ENCODE peak calls at places on chromosomes 7 and 10, in nine cellular contexts. S is A549, X is kidney epithelial cell, B is lower leg skin, K is GM06990, G is WTC11, W is HFFc6, M is WERI-Rb-1, U is cardiac fibroblast. H is an unnamed sample.

GRCh38 chr7:16423761-16424160 is 2.4 kb upstream of the CRPPA start:
- DNase-seq in S (no peak), X (no peak), B (no peak), K (no peak), G (no peak), W (no peak), M (no peak), U (no peak), H (no peak)

GRCh38 chr10:107966817-107967216 is 802.3 kb upstream of the SORCS1 start:
- DNase-seq in S (no peak), X (no peak), B (no peak), K (no peak), G (no peak), W (no peak), M (no peak), U (no peak), H (no peak)

GRCh38 chr10:70753841-70754621 is 31.1 kb downstream of the TBATA start:
- DNase-seq in S (no peak), X (peak), B (no peak), K (no peak), G (peak), W (no peak), M (no peak), U (peak), H (no peak)

GRCh38 chr7:76318488-76319353 is 16.2 kb downstream of the HSPB1 start:
- DNase-seq in S (peak), X (no peak), B (peak), K (peak), G (peak), W (peak), M (peak), U (peak), H (peak)

GRCh38 chr10:80046629-80047441 is 31.6 kb upstream of the TMEM254 start:
- DNase-seq in S (peak), X (peak), B (peak), K (peak), G (peak), W (peak), M (peak), U (peak), H (peak)

GRCh38 chr7:27112960-27113949 is 10.8 kb upstream of the HOXA2 start:
- DNase-seq in S (peak), X (no peak), B (no peak), K (no peak), G (peak), W (no peak), M (peak), U (peak), H (no peak)

GRCh38 chr10:89203237-89203636 is 3.9 kb downstream of the CH25H start:
- DNase-seq in S (no peak), X (no peak), B (no peak), K (no peak), G (no peak), W (no peak), M (no peak), U (no peak), H (no peak)

GRCh38 chr10:70265032-70265689 is 18.6 kb downstream of the NPFFR1 start:
- DNase-seq in S (peak), X (no peak), B (no peak), K (no peak), G (peak), W (no peak), M (peak), U (peak), H (peak)

GRCh38 chr7:99473315-99473596 is 566 bp downstream of the ZNF789 start:
- DNase-seq in S (peak), X (peak), B (no peak), K (no peak), G (no peak), W (peak), M (no peak), U (peak), H (peak)

GRCh38 chr7:123782071-123782798 is 33.4 kb upstream of the WASL start:
- DNase-seq in S (no peak), X (no peak), B (no peak), K (no peak), G (no peak), W (no peak), M (no peak), U (peak), H (no peak)

GRCh38 chr7:158585721-158586498 is 1.7 kb downstream of the PTPRN2 start:
- DNase-seq in S (no peak), X (no peak), B (no peak), K (no peak), G (no peak), W (no peak), M (no peak), U (no peak), H (no peak)

GRCh38 chr10:133257489-133258065 is 19.1 kb downstream of the ADAM8 start:
- DNase-seq in S (peak), X (no peak), B (peak), K (peak), G (peak), W (peak), M (peak), U (peak), H (peak)

GRCh38 chr10:101716891-101717659 is 22.1 kb upstream of the FBXW4 start:
- DNase-seq in S (no peak), X (no peak), B (no peak), K (no peak), G (no peak), W (no peak), M (no peak), U (no peak), H (no peak)

DNA sequence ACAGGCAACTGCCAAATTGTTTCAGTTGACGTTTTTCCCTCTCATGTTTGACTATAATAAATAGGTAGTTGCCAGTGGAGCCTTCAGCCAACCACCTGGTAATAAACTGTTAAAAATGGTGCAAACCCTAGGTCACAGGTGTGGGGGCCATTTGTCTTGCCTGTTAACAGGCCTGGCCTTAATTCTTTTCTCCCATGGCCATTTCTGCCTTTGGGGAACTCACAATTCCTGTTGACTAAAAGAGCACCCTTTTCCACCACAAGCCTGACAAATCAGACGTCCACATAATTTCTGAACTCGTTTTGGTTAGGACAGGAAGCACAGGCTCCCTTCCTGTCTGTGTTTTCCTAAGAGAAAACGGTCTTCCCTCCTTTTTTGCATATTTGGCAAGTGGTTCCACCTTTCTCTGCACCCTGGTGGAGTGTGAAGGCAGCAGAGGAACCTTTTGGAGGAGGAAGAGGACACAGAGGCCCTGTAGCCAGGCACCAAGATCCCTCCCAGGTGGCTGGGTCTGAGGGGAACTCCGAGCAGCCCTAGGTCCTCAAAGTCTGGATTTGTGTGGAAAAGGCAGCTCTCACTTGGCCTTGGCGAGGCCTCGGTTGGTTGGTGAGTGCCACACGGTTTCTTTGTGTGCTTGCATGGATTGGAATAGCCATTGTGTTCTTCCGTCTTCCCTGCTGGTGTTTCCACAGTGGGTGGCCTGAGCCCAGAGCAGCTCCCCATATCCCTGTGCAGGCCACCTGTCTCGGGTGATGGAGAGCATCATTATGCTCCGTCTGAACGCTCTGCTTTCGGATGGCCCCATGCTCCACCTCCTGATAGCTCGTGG is 4.0 kb downstream of the IKZF1 start:
- DNase-seq in S (no peak), X (no peak), B (no peak), K (peak), G (no peak), W (no peak), M (no peak), U (no peak), H (peak)
- TF ChIP-seq CTCF in S (no peak), X (no peak), B (no peak), K (no peak), G (no peak), W (no peak), M (no peak), U (no peak), H (no peak)

GRCh38 chr7:114886241-114886640 is 35.7 kb upstream of the MDFIC start:
- DNase-seq in S (no peak), X (no peak), B (no peak), K (no peak), G (no peak), W (no peak), M (no peak), U (no peak), H (no peak)
- TF ChIP-seq CTCF in S (no peak), X (no peak), B (no peak), K (no peak), G (no peak), W (no peak), M (no peak), U (no peak), H (no peak)

GRCh38 chr10:123306290-123306689 is 152.1 kb downstream of the BUB3 start:
- DNase-seq in S (no peak), X (no peak), B (no peak), K (no peak), G (no peak), W (no peak), M (no peak), U (no peak), H (no peak)
- TF ChIP-seq CTCF in S (no peak), X (no peak), B (no peak), K (no peak), G (no peak), W (no peak), M (no peak), U (no peak), H (no peak)

GRCh38 chr10:93757136-93757535 is 600 bp upstream of the LGI1 start:
- DNase-seq in S (no peak), X (no peak), B (no peak), K (no peak), G (peak), W (no peak), M (peak), U (no peak), H (no peak)
- TF ChIP-seq CTCF in S (no peak), X (peak), B (no peak), K (no peak), G (no peak), W (peak), M (no peak), U (peak), H (no peak)

GRCh38 chr7:55569269-55569663 is 3.0 kb downstream of the VOPP1 start:
- DNase-seq in S (no peak), X (no peak), B (no peak), K (no peak), G (no peak), W (no peak), M (no peak), U (no peak), H (no peak)

GRCh38 chr7:55567495-55568070 is 4.7 kb downstream of the VOPP1 start:
- DNase-seq in S (no peak), X (no peak), B (no peak), K (peak), G (no peak), W (no peak), M (no peak), U (no peak), H (no peak)

GRCh38 chr7:55569797-55570196 is 2.5 kb downstream of the VOPP1 start:
- DNase-seq in S (no peak), X (no peak), B (no peak), K (peak), G (no peak), W (no peak), M (no peak), U (no peak), H (no peak)

GRCh38 chr7:55570218-55570873 is 2.0 kb downstream of the VOPP1 start:
- DNase-seq in S (no peak), X (no peak), B (no peak), K (peak), G (no peak), W (no peak), M (no peak), U (no peak), H (no peak)

DNA sequence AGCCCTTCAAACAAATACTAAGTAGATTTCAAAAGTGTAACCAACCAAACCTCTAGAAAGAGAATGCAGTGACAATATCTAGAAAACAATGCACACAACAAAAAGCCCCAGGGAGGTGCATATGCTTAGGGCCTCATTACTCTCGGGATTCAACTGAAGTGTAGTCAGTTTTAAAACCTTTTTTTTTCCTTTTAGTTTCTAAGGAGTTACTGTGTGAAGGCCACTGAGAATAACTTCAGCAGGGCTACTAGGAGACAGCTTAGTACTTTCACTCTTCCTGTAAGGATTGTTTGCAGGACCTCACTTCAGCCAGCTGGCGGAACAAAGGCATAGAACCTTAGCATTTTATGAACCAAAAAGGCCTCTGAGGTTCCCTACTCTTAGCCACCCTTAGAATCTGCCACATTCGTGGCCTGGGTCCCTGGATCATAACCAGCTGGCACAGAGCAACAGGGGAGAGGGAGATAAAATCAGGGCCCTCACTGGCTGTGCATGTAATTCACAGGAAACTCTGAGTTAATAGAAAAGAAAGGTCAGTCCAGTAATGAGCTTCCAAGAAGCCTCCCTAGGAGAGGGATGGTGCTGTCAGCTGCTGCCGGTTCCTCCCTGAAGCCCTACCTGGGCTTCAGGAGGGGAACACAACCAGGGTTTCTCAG is 3.6 kb downstream of the VOPP1 start:
- DNase-seq in S (no peak), X (no peak), B (no peak), K (no peak), G (no peak), W (no peak), M (no peak), U (peak), H (no peak)
- TF ChIP-seq CTCF in S (no peak), X (no peak), B (no peak), K (no peak), G (no peak), W (no peak), M (no peak), U (no peak), H (no peak)

GRCh38 chr10:1679821-1680650 is 57.3 kb downstream of the ADARB2 start:
- DNase-seq in S (no peak), X (no peak), B (no peak), K (no peak), G (no peak), W (no peak), M (no peak), U (no peak), H (no peak)

GRCh38 chr10:1674501-1674900 is 62.8 kb downstream of the ADARB2 start:
- DNase-seq in S (no peak), X (no peak), B (no peak), K (peak), G (no peak), W (no peak), M (no peak), U (no peak), H (no peak)

GRCh38 chr10:1673568-1674345 is 63.6 kb downstream of the ADARB2 start:
- DNase-seq in S (no peak), X (no peak), B (no peak), K (no peak), G (no peak), W (no peak), M (no peak), U (no peak), H (no peak)

GRCh38 chr10:1678084-1678483 is 59.2 kb downstream of the ADARB2 start:
- DNase-seq in S (no peak), X (no peak), B (no peak), K (no peak), G (no peak), W (no peak), M (no peak), U (no peak), H (no peak)

GRCh38 chr10:1677307-1677939 is 59.9 kb downstream of the ADARB2 start:
- DNase-seq in S (no peak), X (no peak), B (no peak), K (no peak), G (no peak), W (no peak), M (no peak), U (no peak), H (no peak)
- TF ChIP-seq CTCF in S (no peak), X (no peak), B (no peak), K (no peak), G (no peak), W (no peak), M (no peak), U (no peak), H (no peak)

DNA sequence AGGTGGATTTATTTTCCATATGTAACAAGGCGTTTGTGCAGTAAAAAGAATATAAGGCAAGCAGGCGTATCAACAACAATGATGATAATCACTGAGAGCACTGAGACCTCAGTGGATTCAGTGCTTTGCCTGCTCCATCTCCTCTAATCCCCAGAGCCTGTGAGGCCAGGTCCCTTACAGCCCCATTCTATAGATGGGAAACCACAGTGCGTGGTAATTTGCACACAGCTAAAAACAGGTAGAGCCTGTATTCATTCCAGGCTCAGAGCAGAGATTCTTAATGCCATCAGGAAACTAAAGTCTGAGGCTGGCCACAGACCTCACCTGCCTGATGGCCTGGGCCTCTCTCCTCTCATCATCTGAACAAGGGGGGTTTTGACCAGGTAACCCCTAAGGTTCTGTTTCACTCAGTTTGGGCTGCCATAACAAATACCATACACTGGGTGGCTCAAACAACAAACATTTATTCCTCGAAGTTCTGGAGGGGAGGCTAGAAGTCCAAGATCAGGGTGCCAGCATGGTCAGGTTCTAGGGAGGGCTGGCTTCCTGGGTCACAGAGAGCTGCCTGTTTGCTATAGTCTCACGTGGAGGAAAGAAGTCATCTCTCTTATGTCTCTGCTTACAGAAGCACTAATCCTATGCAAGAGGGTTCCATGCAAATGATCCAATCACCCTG is 10.3 kb upstream of the RASSF4 start:
- DNase-seq in S (no peak), X (no peak), B (no peak), K (no peak), G (no peak), W (no peak), M (no peak), U (no peak), H (no peak)
- TF ChIP-seq CTCF in S (no peak), X (no peak), B (no peak), K (no peak), G (no peak), W (peak), M (no peak), U (no peak), H (no peak)

DNA sequence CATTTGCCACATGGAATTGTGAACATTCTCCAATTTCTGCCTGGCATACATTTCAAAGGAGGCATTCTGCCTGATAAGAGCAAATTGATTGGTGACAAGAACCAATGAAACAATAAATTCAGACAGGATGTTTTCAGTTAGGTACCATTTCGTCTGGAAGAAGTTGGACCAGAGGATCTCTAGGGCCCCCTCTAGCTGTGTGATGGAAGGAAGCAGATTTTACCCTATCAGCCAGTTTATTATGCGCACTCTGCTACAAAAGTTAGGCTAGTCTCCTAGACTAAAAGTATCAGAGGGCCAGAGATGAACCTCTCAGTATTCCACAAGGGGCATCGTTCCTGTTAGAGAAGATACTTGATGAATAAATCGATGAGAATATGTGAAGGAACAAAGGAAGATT is 118.0 kb downstream of the BUB3 start:
- DNase-seq in S (peak), X (no peak), B (no peak), K (no peak), G (no peak), W (no peak), M (no peak), U (no peak), H (peak)
- TF ChIP-seq CTCF in S (no peak), X (no peak), B (no peak), K (peak), G (no peak), W (peak), M (no peak), U (peak), H (peak)

H was measured in NB4.